ENCODE peak calls at places on chromosomes 5 and 9, in seven cellular contexts. One of them, this sample, is unnamed.
A peak's percentile ranks its signal among the peaks of the same experiment; 100 is the strongest.

GRCh38 chr9:29750062-29750461 is 2176.8 kb upstream of the C9orf72 start:
- DNase-seq in WTC11: no peak
- DNase-seq in choroid plexus epithelial cell: peak; percentile 74
- DNase-seq in AG10803: no peak
- DNase-seq in tibial artery: no peak
- DNase-seq in type B pancreatic cell: no peak
- DNase-seq in GM12878: no peak
- DNase-seq in this sample: no peak

GRCh38 chr9:129394920-129395279 is 216.8 kb upstream of the IER5L start:
- DNase-seq in GM12878: no peak
- DNase-seq in AG10803: no peak
- DNase-seq in type B pancreatic cell: no peak
- DNase-seq in tibial artery: no peak
- DNase-seq in choroid plexus epithelial cell: no peak
- DNase-seq in WTC11: no peak
- DNase-seq in this sample: no peak

GRCh38 chr9:73179594-73179993 is 27.9 kb downstream of the ANXA1 start:
- DNase-seq in WTC11: no peak
- DNase-seq in AG10803: no peak
- DNase-seq in tibial artery: no peak
- DNase-seq in choroid plexus epithelial cell: peak; percentile 26
- DNase-seq in type B pancreatic cell: no peak
- DNase-seq in GM12878: no peak
- DNase-seq in this sample: peak; percentile 26

GRCh38 chr5:170552486-170553122 is 48.8 kb downstream of the KCNIP1 start:
- DNase-seq in choroid plexus epithelial cell: peak; percentile 90
- DNase-seq in WTC11: peak; percentile 53
- DNase-seq in AG10803: peak; percentile 58
- DNase-seq in type B pancreatic cell: peak; percentile 79
- DNase-seq in tibial artery: peak; percentile 58
- DNase-seq in GM12878: no peak
- DNase-seq in this sample: no peak

GRCh38 chr9:37511006-37511714 is 25.4 kb downstream of the POLR1E start:
- DNase-seq in tibial artery: no peak
- DNase-seq in AG10803: no peak
- DNase-seq in GM12878: no peak
- DNase-seq in WTC11: peak; percentile 74
- DNase-seq in choroid plexus epithelial cell: no peak
- DNase-seq in type B pancreatic cell: no peak
- DNase-seq in this sample: no peak

GRCh38 chr5:17290620-17290974 is 73.2 kb downstream of the BASP1 start:
- DNase-seq in choroid plexus epithelial cell: no peak
- DNase-seq in AG10803: no peak
- DNase-seq in WTC11: no peak
- DNase-seq in GM12878: no peak
- DNase-seq in tibial artery: no peak
- DNase-seq in type B pancreatic cell: no peak
- DNase-seq in this sample: no peak

GRCh38 chr9:137149942-137150484 is 11.1 kb downstream of the GRIN1 start:
- DNase-seq in choroid plexus epithelial cell: no peak
- DNase-seq in WTC11: no peak
- DNase-seq in AG10803: no peak
- DNase-seq in tibial artery: no peak
- DNase-seq in GM12878: no peak
- DNase-seq in type B pancreatic cell: no peak
- DNase-seq in this sample: no peak

GRCh38 chr5:1685076-1685475 is 114.6 kb downstream of the MRPL36 start:
- DNase-seq in WTC11: no peak
- DNase-seq in AG10803: no peak
- DNase-seq in choroid plexus epithelial cell: no peak
- DNase-seq in tibial artery: no peak
- DNase-seq in GM12878: no peak
- DNase-seq in type B pancreatic cell: no peak
- DNase-seq in this sample: no peak

GRCh38 chr5:38831909-38832308 is 13.9 kb upstream of the OSMR start:
- DNase-seq in tibial artery: no peak
- DNase-seq in WTC11: peak; percentile 30
- DNase-seq in AG10803: peak; percentile 62
- DNase-seq in type B pancreatic cell: no peak
- DNase-seq in GM12878: no peak
- DNase-seq in choroid plexus epithelial cell: peak; percentile 79
- DNase-seq in this sample: no peak

GRCh38 chr5:96259211-96259772 is 173.8 kb downstream of the PCSK1 start:
- DNase-seq in AG10803: peak; percentile 64
- DNase-seq in GM12878: peak; percentile 8
- DNase-seq in tibial artery: no peak
- DNase-seq in WTC11: no peak
- DNase-seq in choroid plexus epithelial cell: peak; percentile 56
- DNase-seq in type B pancreatic cell: no peak
- DNase-seq in this sample: no peak

GRCh38 chr9:22170162-22170932 is 161.2 kb upstream of the CDKN2B start:
- DNase-seq in type B pancreatic cell: no peak
- DNase-seq in choroid plexus epithelial cell: peak; percentile 66
- DNase-seq in GM12878: no peak
- DNase-seq in WTC11: no peak
- DNase-seq in AG10803: peak; percentile 84
- DNase-seq in tibial artery: no peak
- DNase-seq in this sample: no peak

GRCh38 chr5:126855266-126855665 is 78.3 kb downstream of the LMNB1 start:
- DNase-seq in WTC11: no peak
- DNase-seq in AG10803: no peak
- DNase-seq in GM12878: no peak
- DNase-seq in choroid plexus epithelial cell: peak; percentile 46
- DNase-seq in tibial artery: no peak
- DNase-seq in type B pancreatic cell: no peak
- DNase-seq in this sample: no peak

GRCh38 chr5:161546463-161547301 is at the start of gene GABRB2:
- DNase-seq in WTC11: peak; percentile 49
- DNase-seq in AG10803: peak; percentile 5
- DNase-seq in GM12878: peak; percentile 24
- DNase-seq in tibial artery: peak; percentile 38
- DNase-seq in type B pancreatic cell: peak; percentile 78
- DNase-seq in choroid plexus epithelial cell: peak; percentile 21
- DNase-seq in this sample: peak; percentile 32

GRCh38 chr5:87394407-87394806 is 18.3 kb downstream of the CCNH start:
- DNase-seq in GM12878: no peak
- DNase-seq in WTC11: no peak
- DNase-seq in tibial artery: no peak
- DNase-seq in choroid plexus epithelial cell: peak; percentile 81
- DNase-seq in type B pancreatic cell: no peak
- DNase-seq in AG10803: peak; percentile 69
- DNase-seq in this sample: no peak

GRCh38 chr9:126450537-126451205 is 124.0 kb downstream of the MVB12B start:
- DNase-seq in GM12878: no peak
- DNase-seq in AG10803: no peak
- DNase-seq in type B pancreatic cell: no peak
- DNase-seq in choroid plexus epithelial cell: no peak
- DNase-seq in WTC11: no peak
- DNase-seq in tibial artery: no peak
- DNase-seq in this sample: no peak

GRCh38 chr9:127586537-127586936 is 25.5 kb upstream of the STXBP1 start:
- DNase-seq in AG10803: peak; percentile 78
- DNase-seq in WTC11: peak; percentile 86
- DNase-seq in choroid plexus epithelial cell: peak; percentile 88
- DNase-seq in type B pancreatic cell: peak; percentile 80
- DNase-seq in GM12878: no peak
- DNase-seq in tibial artery: peak; percentile 87
- DNase-seq in this sample: peak; percentile 79

GRCh38 chr5:68319316-68320093 is 103.9 kb downstream of the PIK3R1 start:
- DNase-seq in GM12878: no peak
- DNase-seq in choroid plexus epithelial cell: peak; percentile 76
- DNase-seq in WTC11: no peak
- DNase-seq in AG10803: peak; percentile 57
- DNase-seq in tibial artery: no peak
- DNase-seq in type B pancreatic cell: no peak
- DNase-seq in this sample: no peak

GRCh38 chr5:154858972-154859950 is 834 bp downstream of the CNOT8 start:
- DNase-seq in type B pancreatic cell: no peak
- DNase-seq in tibial artery: no peak
- DNase-seq in choroid plexus epithelial cell: peak; percentile 27
- DNase-seq in AG10803: no peak
- DNase-seq in GM12878: no peak
- DNase-seq in WTC11: no peak
- DNase-seq in this sample: no peak

GRCh38 chr5:96952118-96952750 is 16.4 kb downstream of the LNPEP start:
- DNase-seq in WTC11: no peak
- DNase-seq in type B pancreatic cell: no peak
- DNase-seq in GM12878: no peak
- DNase-seq in AG10803: no peak
- DNase-seq in choroid plexus epithelial cell: peak; percentile 41
- DNase-seq in tibial artery: no peak
- DNase-seq in this sample: no peak

GRCh38 chr5:170960567-170960966 is 98.7 kb downstream of the RANBP17 start:
- DNase-seq in WTC11: no peak
- DNase-seq in type B pancreatic cell: no peak
- DNase-seq in AG10803: no peak
- DNase-seq in tibial artery: no peak
- DNase-seq in GM12878: no peak
- DNase-seq in choroid plexus epithelial cell: peak; percentile 48
- DNase-seq in this sample: no peak

GRCh38 chr5:39461007-39461682 is 36.4 kb upstream of the DAB2 start:
- DNase-seq in tibial artery: peak; percentile 52
- DNase-seq in choroid plexus epithelial cell: no peak
- DNase-seq in WTC11: no peak
- DNase-seq in GM12878: peak; percentile 9
- DNase-seq in type B pancreatic cell: no peak
- DNase-seq in AG10803: no peak
- DNase-seq in this sample: no peak

GRCh38 chr5:127294829-127295228 is 4.2 kb downstream of the MEGF10 start:
- DNase-seq in type B pancreatic cell: no peak
- DNase-seq in GM12878: no peak
- DNase-seq in tibial artery: no peak
- DNase-seq in choroid plexus epithelial cell: no peak
- DNase-seq in AG10803: no peak
- DNase-seq in WTC11: no peak
- DNase-seq in this sample: no peak

GRCh38 chr9:76379494-76379893 is 14.7 kb downstream of the RFK start:
- DNase-seq in choroid plexus epithelial cell: peak; percentile 46
- DNase-seq in WTC11: no peak
- DNase-seq in GM12878: no peak
- DNase-seq in tibial artery: no peak
- DNase-seq in AG10803: no peak
- DNase-seq in type B pancreatic cell: no peak
- DNase-seq in this sample: no peak

GRCh38 chr5:80165430-80165829 is 90.4 kb downstream of the SERINC5 start:
- DNase-seq in AG10803: no peak
- DNase-seq in tibial artery: no peak
- DNase-seq in type B pancreatic cell: no peak
- DNase-seq in choroid plexus epithelial cell: no peak
- DNase-seq in WTC11: no peak
- DNase-seq in GM12878: no peak
- DNase-seq in this sample: no peak

GRCh38 chr5:149893403-149893931 is 51.1 kb downstream of the PDE6A start:
- DNase-seq in choroid plexus epithelial cell: no peak
- DNase-seq in GM12878: no peak
- DNase-seq in type B pancreatic cell: no peak
- DNase-seq in tibial artery: no peak
- DNase-seq in AG10803: no peak
- DNase-seq in WTC11: no peak
- DNase-seq in this sample: no peak

GRCh38 chr9:69637801-69638200 is 34.4 kb downstream of the APBA1 start:
- DNase-seq in GM12878: no peak
- DNase-seq in tibial artery: no peak
- DNase-seq in choroid plexus epithelial cell: peak; percentile 41
- DNase-seq in AG10803: peak; percentile 69
- DNase-seq in type B pancreatic cell: no peak
- DNase-seq in WTC11: no peak
- DNase-seq in this sample: no peak

GRCh38 chr5:98773464-98774191 is at the start of gene RGMB:
- DNase-seq in WTC11: peak; percentile 99
- DNase-seq in type B pancreatic cell: peak; percentile 98
- DNase-seq in AG10803: peak; percentile 100
- DNase-seq in choroid plexus epithelial cell: peak; percentile 100
- DNase-seq in tibial artery: peak; percentile 98
- DNase-seq in GM12878: peak; percentile 85
- DNase-seq in this sample: peak; percentile 99
- TF ChIP-seq CTCF in WTC11: no peak
- TF ChIP-seq CTCF in type B pancreatic cell: no peak
- TF ChIP-seq CTCF in AG10803: no peak
- TF ChIP-seq CTCF in choroid plexus epithelial cell: no peak
- TF ChIP-seq CTCF in tibial artery: peak; percentile 24
- TF ChIP-seq CTCF in GM12878: no peak
- TF ChIP-seq CTCF in this sample: no peak

DNA sequence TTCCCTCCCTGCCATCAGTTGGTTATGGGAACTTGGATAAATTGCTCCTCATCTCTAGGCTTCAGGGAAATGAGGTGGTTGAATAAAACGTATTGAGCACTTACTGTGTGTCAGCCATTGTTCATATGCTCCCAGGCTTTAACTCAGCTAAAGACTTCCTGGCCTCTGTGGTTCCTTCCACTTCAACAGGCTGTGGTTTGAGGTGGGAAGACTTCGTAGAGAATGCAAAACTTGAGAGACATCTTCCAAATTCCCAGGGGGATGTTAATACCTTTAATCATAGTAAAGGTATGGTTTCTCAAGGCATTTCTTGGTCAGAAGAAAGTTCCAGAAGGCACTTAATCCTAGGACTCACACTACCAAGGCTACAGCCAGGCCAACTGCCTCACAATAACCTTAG is 1.5 kb upstream of the GPX3 start:
- DNase-seq in tibial artery: no peak
- DNase-seq in type B pancreatic cell: no peak
- DNase-seq in AG10803: no peak
- DNase-seq in WTC11: no peak
- DNase-seq in GM12878: no peak
- DNase-seq in choroid plexus epithelial cell: no peak
- DNase-seq in this sample: no peak
- TF ChIP-seq CTCF in tibial artery: no peak
- TF ChIP-seq CTCF in type B pancreatic cell: no peak
- TF ChIP-seq CTCF in AG10803: no peak
- TF ChIP-seq CTCF in WTC11: no peak
- TF ChIP-seq CTCF in GM12878: no peak
- TF ChIP-seq CTCF in choroid plexus epithelial cell: no peak
- TF ChIP-seq CTCF in this sample: no peak

GRCh38 chr9:136092741-136093140 is 2.3 kb downstream of the NACC2 start:
- DNase-seq in choroid plexus epithelial cell: no peak
- DNase-seq in AG10803: no peak
- DNase-seq in type B pancreatic cell: no peak
- DNase-seq in WTC11: no peak
- DNase-seq in GM12878: no peak
- DNase-seq in tibial artery: no peak
- DNase-seq in this sample: no peak
- TF ChIP-seq CTCF in choroid plexus epithelial cell: no peak
- TF ChIP-seq CTCF in AG10803: no peak
- TF ChIP-seq CTCF in type B pancreatic cell: no peak
- TF ChIP-seq CTCF in WTC11: no peak
- TF ChIP-seq CTCF in GM12878: no peak
- TF ChIP-seq CTCF in tibial artery: no peak
- TF ChIP-seq CTCF in this sample: no peak

DNA sequence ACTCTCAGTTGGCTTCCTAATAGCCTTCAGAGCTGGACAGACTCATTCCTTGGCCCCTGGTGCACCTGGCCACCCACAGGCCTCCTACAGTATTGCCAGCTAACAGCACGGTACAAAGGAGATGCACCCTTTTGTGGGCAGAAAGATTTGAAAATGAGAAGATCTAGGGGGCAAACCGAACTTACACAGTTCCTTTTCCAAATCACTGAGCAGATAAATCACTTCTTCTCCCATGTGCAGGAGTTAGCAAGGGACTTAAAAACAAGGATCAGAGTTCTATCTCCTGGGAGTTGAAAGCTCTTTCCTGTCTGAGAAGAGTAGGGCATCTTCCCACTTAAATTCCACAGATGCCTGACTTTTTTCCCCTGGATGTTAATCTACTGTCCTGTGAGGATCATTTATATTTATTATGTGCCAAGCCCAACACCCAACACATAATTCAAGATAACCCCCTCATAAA is 207.4 kb upstream of the DAPK1 start:
- DNase-seq in type B pancreatic cell: no peak
- DNase-seq in GM12878: no peak
- DNase-seq in tibial artery: no peak
- DNase-seq in WTC11: peak; percentile 29
- DNase-seq in AG10803: peak; percentile 79
- DNase-seq in choroid plexus epithelial cell: peak; percentile 64
- DNase-seq in this sample: peak; percentile 22
- TF ChIP-seq CTCF in type B pancreatic cell: peak; percentile 44
- TF ChIP-seq CTCF in GM12878: peak; percentile 17
- TF ChIP-seq CTCF in tibial artery: no peak
- TF ChIP-seq CTCF in WTC11: no peak
- TF ChIP-seq CTCF in AG10803: peak; percentile 45
- TF ChIP-seq CTCF in choroid plexus epithelial cell: peak; percentile 62
- TF ChIP-seq CTCF in this sample: no peak

This sample was measured in Calu3.